ENCODE peak calls at places on chromosomes 5 and 9, in ten cellular contexts. V, G, P, S, O, A, K, Z, I and C are unnamed samples.

GRCh38 chr5:131209506-131210191 is 38.9 kb downstream of the LYRM7 start:
- DNase-seq in I (peak; percentile 15), V (no peak), S (no peak), G (no peak), K (no peak), O (no peak), P (no peak), A (no peak), Z (no peak), C (no peak)

GRCh38 chr9:98521141-98521540 is 187.6 kb downstream of the GABBR2 start:
- DNase-seq in G (no peak), P (no peak), A (no peak), K (no peak), Z (no peak), V (peak; percentile 15), S (peak; percentile 90), I (no peak), O (no peak), C (peak; percentile 92)

GRCh38 chr9:128921881-128922763 is 1.3 kb downstream of the PHYHD1 start:
- DNase-seq in A (peak; percentile 64), Z (peak; percentile 63), K (peak; percentile 3), I (peak; percentile 92), S (peak; percentile 33), P (peak; percentile 88), V (peak; percentile 70), O (peak; percentile 85), G (peak; percentile 69), C (peak; percentile 79)

GRCh38 chr5:35884125-35884788 is 27.6 kb downstream of the IL7R start:
- DNase-seq in G (no peak), S (peak; percentile 95), P (no peak), A (no peak), I (no peak), K (no peak), V (no peak), O (peak; percentile 30), Z (no peak), C (peak; percentile 91)

GRCh38 chr5:104344809-104345512 is 782.4 kb upstream of the NUDT12 start:
- DNase-seq in V (no peak), S (peak; percentile 77), I (no peak), O (no peak), A (no peak), G (no peak), Z (no peak), K (no peak), P (no peak), C (peak; percentile 3)

GRCh38 chr5:41883940-41884339 is 13.7 kb upstream of the OXCT1 start:
- DNase-seq in G (no peak), A (no peak), Z (no peak), K (no peak), P (no peak), S (no peak), I (no peak), V (no peak), O (no peak), C (no peak)

GRCh38 chr9:88400021-88400420 is 11.8 kb downstream of the SPIN1 start:
- DNase-seq in P (no peak), V (no peak), G (no peak), Z (no peak), O (no peak), K (no peak), I (no peak), S (peak; percentile 92), A (no peak), C (peak; percentile 86)

GRCh38 chr9:128619127-128619526 is 37.5 kb downstream of the DYNC2I2 start:
- DNase-seq in Z (no peak), P (no peak), V (no peak), K (no peak), A (no peak), S (no peak), G (no peak), I (no peak), O (no peak), C (no peak)

GRCh38 chr5:138849439-138849838 is 25.7 kb downstream of the LRRTM2 start:
- DNase-seq in P (no peak), I (no peak), Z (no peak), O (no peak), V (no peak), K (no peak), G (no peak), S (peak; percentile 52), A (no peak), C (peak; percentile 68)

GRCh38 chr5:61051267-61051666 is 106.3 kb downstream of the NDUFAF2 start:
- DNase-seq in V (no peak), S (peak; percentile 72), P (no peak), Z (no peak), A (no peak), K (no peak), O (no peak), G (no peak), I (no peak), C (peak; percentile 65)

GRCh38 chr9:105132006-105132405 is 112.4 kb upstream of the SLC44A1 start:
- DNase-seq in P (no peak), V (no peak), O (no peak), Z (no peak), S (peak; percentile 9), K (no peak), I (no peak), G (no peak), A (no peak), C (peak; percentile 47)

GRCh38 chr5:59597690-59598546 is 295.6 kb downstream of the PDE4D start:
- DNase-seq in G (no peak), A (no peak), Z (no peak), V (no peak), I (no peak), P (no peak), S (no peak), K (no peak), O (no peak), C (no peak)

GRCh38 chr9:78297672-78297961 is 692 bp downstream of the PSAT1 start:
- DNase-seq in I (no peak), P (no peak), Z (no peak), A (no peak), S (no peak), V (no peak), K (peak; percentile 80), O (no peak), G (no peak), C (no peak)

GRCh38 chr9:91188719-91189590 is 172.8 kb downstream of the AUH start:
- DNase-seq in A (no peak), P (no peak), I (no peak), Z (no peak), G (no peak), K (no peak), O (no peak), V (peak; percentile 16), S (no peak), C (no peak)
- H3K4me1 ChIP-seq in A (peaks cover 10% of the 10 kb centered on the region), P (peaks cover 16% of the 10 kb centered on the region), I (peaks cover 8% of the 10 kb centered on the region), Z (peaks cover 8% of the 10 kb centered on the region), G (peaks cover 10% of the 10 kb centered on the region), K (peaks cover 16% of the 10 kb centered on the region), O (no peaks in the 10 kb centered on the region), V (peaks cover 7% of the 10 kb centered on the region), S (peaks cover 21% of the 10 kb centered on the region), C (peaks cover 33% of the 10 kb centered on the region)

GRCh38 chr9:22156586-22156985 is 147.5 kb upstream of the CDKN2B start:
- DNase-seq in I (no peak), O (no peak), K (no peak), V (no peak), S (peak; percentile 60), A (no peak), Z (no peak), P (no peak), G (no peak), C (no peak)
- H3K4me1 ChIP-seq in I (no peaks in the 10 kb centered on the region), O (no peaks in the 10 kb centered on the region), K (no peaks in the 10 kb centered on the region), V (peaks cover 1% of the 10 kb centered on the region), S (peaks cover 7% of the 10 kb centered on the region), A (peaks cover 13% of the 10 kb centered on the region), Z (no peaks in the 10 kb centered on the region), P (no peaks in the 10 kb centered on the region), G (no peaks in the 10 kb centered on the region), C (peaks cover 42% of the 10 kb centered on the region)

GRCh38 chr9:107295995-107296394 is 12.9 kb downstream of the RAD23B start:
- DNase-seq in O (no peak), A (no peak), V (no peak), P (no peak), G (no peak), Z (no peak), I (no peak), S (no peak), K (no peak), C (no peak)

GRCh38 chr9:107292811-107293554 is 9.9 kb downstream of the RAD23B start:
- DNase-seq in O (no peak), Z (no peak), V (no peak), P (no peak), G (no peak), A (no peak), S (no peak), K (no peak), I (no peak), C (no peak)

GRCh38 chr9:107293555-107294085 is 10.5 kb downstream of the RAD23B start:
- DNase-seq in S (no peak), I (no peak), G (no peak), A (no peak), Z (no peak), V (no peak), P (no peak), O (no peak), K (no peak), C (no peak)

GRCh38 chr9:107290619-107291018 is 7.5 kb downstream of the RAD23B start:
- DNase-seq in I (no peak), P (no peak), K (no peak), V (no peak), Z (no peak), A (no peak), G (no peak), S (no peak), O (no peak), C (no peak)

DNA sequence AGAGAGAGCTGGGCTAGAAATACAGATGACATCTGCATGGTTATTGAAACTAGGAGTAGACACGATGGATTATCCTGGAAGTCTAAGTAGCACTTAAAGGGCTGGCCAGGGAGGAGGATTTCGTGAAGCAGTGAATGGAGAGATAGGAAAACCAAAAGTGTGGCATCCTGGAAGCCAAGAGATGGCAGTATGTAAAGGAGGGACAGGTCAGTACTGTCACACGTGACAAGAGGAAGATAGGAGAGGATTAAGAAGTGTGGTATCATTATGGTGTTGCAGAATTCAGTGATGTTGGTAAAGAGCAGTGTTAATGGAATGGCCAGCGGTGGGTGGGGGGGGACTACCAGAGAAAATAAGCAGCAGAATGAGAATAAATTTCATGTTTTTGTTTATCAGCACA is 11.7 kb downstream of the RAD23B start:
- DNase-seq in A (no peak), P (no peak), O (no peak), Z (no peak), V (no peak), K (no peak), G (no peak), I (no peak), S (no peak), C (no peak)
- H3K4me1 ChIP-seq in A (peaks cover 90% of the 10 kb centered on the region), P (peaks cover 5% of the 10 kb centered on the region), O (peaks cover 7% of the 10 kb centered on the region), Z (no peaks in the 10 kb centered on the region), V (peaks cover 8% of the 10 kb centered on the region), K (peaks cover 31% of the 10 kb centered on the region), G (peaks cover 8% of the 10 kb centered on the region), I (peaks cover 58% of the 10 kb centered on the region), S (peaks cover 5% of the 10 kb centered on the region), C (peaks cover 57% of the 10 kb centered on the region)

DNA sequence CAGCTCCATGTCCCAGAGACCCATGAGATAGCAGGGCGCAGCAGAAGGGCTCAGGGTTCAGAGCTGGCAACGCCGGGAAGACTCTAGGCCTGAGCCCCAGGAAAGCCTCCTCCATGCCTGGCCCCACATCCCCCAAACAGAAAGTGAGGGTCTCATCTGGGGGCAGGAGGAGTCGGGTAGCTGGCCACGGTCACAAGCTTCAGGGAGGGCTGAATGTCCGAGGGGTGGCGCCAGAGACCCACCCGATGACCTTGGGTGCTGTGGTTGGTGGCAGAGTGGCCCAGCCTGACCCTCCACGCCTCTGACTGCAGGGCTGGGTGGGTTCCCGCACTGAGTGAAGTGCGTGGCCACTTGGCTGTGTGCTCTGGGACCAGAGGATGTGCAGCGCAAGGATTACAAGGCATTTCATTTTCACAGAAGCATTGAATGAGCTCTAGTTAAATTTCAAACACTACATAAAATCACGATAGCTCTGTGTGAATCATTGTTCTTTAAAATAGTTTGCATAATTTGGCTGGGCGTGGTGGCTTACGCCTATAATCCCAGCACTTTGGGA is 3.0 kb downstream of the C8G start:
- DNase-seq in V (peak; percentile 54), S (no peak), O (peak; percentile 77), P (peak; percentile 81), K (peak; percentile 65), G (peak; percentile 78), I (peak; percentile 75), A (peak; percentile 68), Z (no peak), C (peak; percentile 75)
- H3K4me1 ChIP-seq in V (peaks cover 15% of the 10 kb centered on the region), S (peaks cover 2% of the 10 kb centered on the region), O (no peaks in the 10 kb centered on the region), P (peaks cover 22% of the 10 kb centered on the region), K (peaks cover 25% of the 10 kb centered on the region), G (no peaks in the 10 kb centered on the region), I (peaks cover 9% of the 10 kb centered on the region), A (peaks cover 26% of the 10 kb centered on the region), Z (peaks cover 24% of the 10 kb centered on the region), C (no peaks in the 10 kb centered on the region)